ENCODE peak calls at places on chromosomes 1 and 21, in five cellular contexts. Q is heart right ventricle, B is IMR-90, P is NT2/D1, H is astrocyte. G is an unnamed sample. For H3K36me3, the result is how much of the 10 kb centered on the place peaks cover.

GRCh38 chr1:70586046-70586445 is 175.0 kb downstream of the CTH start:
- DNase-seq in B (no peak), H (no peak), P (peak), Q (no peak), G (peak)

GRCh38 chr1:115980998-115981993 is 5.0 kb downstream of the SLC22A15 start:
- DNase-seq in H (peak), Q (no peak), P (no peak), B (peak), G (peak)

GRCh38 chr1:9621032-9621431 is 30.5 kb upstream of the PIK3CD start:
- DNase-seq in H (no peak), P (no peak), Q (no peak), B (no peak), G (no peak)

GRCh38 chr1:208418667-208419066 is 174.5 kb upstream of the PLXNA2 start:
- DNase-seq in Q (no peak), B (no peak), H (no peak), P (no peak), G (no peak)

GRCh38 chr1:81803423-81804103 is 2.8 kb downstream of the ADGRL2 start:
- DNase-seq in Q (no peak), B (peak), P (peak), H (peak), G (peak)

GRCh38 chr1:39852214-39852791 is 31.0 kb downstream of the TRIT1 start:
- DNase-seq in B (peak), H (no peak), P (no peak), Q (no peak), G (no peak)

GRCh38 chr1:109980324-109981127 is 4.0 kb upstream of the AHCYL1 start:
- DNase-seq in Q (peak), B (no peak), P (no peak), H (no peak), G (peak)

GRCh38 chr1:180217021-180217420 is 13.0 kb upstream of the LHX4 start:
- DNase-seq in Q (no peak), P (no peak), H (no peak), B (no peak), G (no peak)

GRCh38 chr1:3543076-3544049 is 67.9 kb downstream of the MEGF6 start:
- DNase-seq in P (no peak), H (peak), Q (no peak), B (peak), G (peak)

GRCh38 chr1:31785020-31785946 is 21.1 kb upstream of the ADGRB2 start:
- DNase-seq in Q (no peak), P (no peak), H (no peak), B (no peak), G (peak)

GRCh38 chr1:55214214-55214902 is 806 bp downstream of the USP24 start:
- DNase-seq in H (no peak), B (no peak), Q (peak), P (no peak), G (peak)

GRCh38 chr1:204726478-204726877 is 40.9 kb upstream of the LRRN2 start:
- DNase-seq in P (no peak), H (peak), B (peak), Q (no peak), G (no peak)

GRCh38 chr1:156124557-156125483 is 10.3 kb downstream of the LMNA start:
- DNase-seq in P (no peak), Q (no peak), H (no peak), B (no peak), G (no peak)

GRCh38 chr1:25562101-25562927 is 18.9 kb downstream of the LDLRAP1 start:
- DNase-seq in H (no peak), P (no peak), B (no peak), Q (no peak), G (no peak)

GRCh38 chr1:76939107-76939816 is 72.0 kb downstream of the ST6GALNAC5 start:
- DNase-seq in P (no peak), B (peak), Q (no peak), H (peak), G (no peak)

GRCh38 chr1:89866568-89866967 is 45.7 kb downstream of the LRRC8D start:
- DNase-seq in H (no peak), Q (no peak), B (no peak), P (no peak), G (peak)

GRCh38 chr1:41639332-41639936 is 155.0 kb upstream of the EDN2 start:
- DNase-seq in B (peak), P (no peak), Q (no peak), H (peak), G (no peak)

GRCh38 chr1:46446646-46447498 is 42.8 kb upstream of the DMBX1 start:
- DNase-seq in H (peak), P (peak), Q (peak), B (peak), G (peak)

GRCh38 chr1:93817819-93818569 is 61.0 kb downstream of the DNTTIP2 start:
- DNase-seq in B (no peak), H (no peak), Q (no peak), P (no peak), G (no peak)

GRCh38 chr1:180542113-180542512 is 16.7 kb upstream of the OVAAL start:
- DNase-seq in H (no peak), P (no peak), Q (no peak), B (no peak), G (peak)

GRCh38 chr1:48285525-48285924 is 63.0 kb downstream of the SLC5A9 start:
- DNase-seq in B (no peak), Q (no peak), P (no peak), H (no peak), G (no peak)

GRCh38 chr1:234398849-234399381 is 25.7 kb downstream of the COA6 start:
- DNase-seq in B (peak), H (peak), Q (no peak), P (no peak), G (no peak)

GRCh38 chr1:201147396-201148015 is 6.8 kb downstream of the TMEM9 start:
- DNase-seq in Q (no peak), B (no peak), P (no peak), H (no peak), G (no peak)

GRCh38 chr1:181206979-181207790 is 118.7 kb downstream of the IER5 start:
- DNase-seq in B (no peak), Q (no peak), H (no peak), P (no peak), G (peak)

GRCh38 chr1:231260351-231260750 is 19.3 kb downstream of the GNPAT start:
- DNase-seq in B (no peak), H (no peak), P (no peak), Q (no peak), G (no peak)

GRCh38 chr1:63350320-63350719 is 17.1 kb upstream of the ALG6 start:
- DNase-seq in P (no peak), H (no peak), B (no peak), Q (no peak), G (no peak)

GRCh38 chr1:117679299-117679698 is 73.5 kb downstream of the TENT5C start:
- DNase-seq in H (no peak), P (no peak), B (no peak), Q (no peak), G (peak)

GRCh38 chr21:27043377-27043776 is 76.5 kb upstream of the ADAMTS5 start:
- DNase-seq in H (no peak), P (no peak), B (no peak), Q (no peak), G (no peak)

GRCh38 chr21:35178812-35179211 is 129.7 kb upstream of the RUNX1 start:
- DNase-seq in Q (no peak), H (peak), P (no peak), B (peak), G (no peak)

GRCh38 chr1:43373034-43373940 is 5.5 kb upstream of the ELOVL1 start:
- DNase-seq in B (peak), Q (no peak), P (no peak), H (peak), G (no peak)

GRCh38 chr1:11473635-11474034 is 5.3 kb upstream of the DISP3 start:
- DNase-seq in Q (no peak), H (no peak), P (no peak), B (peak), G (peak)

GRCh38 chr1:27027575-27028250 is 15.1 kb upstream of the TENT5B start:
- DNase-seq in P (no peak), H (no peak), Q (no peak), B (no peak), G (no peak)

GRCh38 chr21:43734830-43735229 is 15.9 kb downstream of the PDXK start:
- DNase-seq in H (peak), P (no peak), B (peak), Q (no peak), G (no peak)

DNA sequence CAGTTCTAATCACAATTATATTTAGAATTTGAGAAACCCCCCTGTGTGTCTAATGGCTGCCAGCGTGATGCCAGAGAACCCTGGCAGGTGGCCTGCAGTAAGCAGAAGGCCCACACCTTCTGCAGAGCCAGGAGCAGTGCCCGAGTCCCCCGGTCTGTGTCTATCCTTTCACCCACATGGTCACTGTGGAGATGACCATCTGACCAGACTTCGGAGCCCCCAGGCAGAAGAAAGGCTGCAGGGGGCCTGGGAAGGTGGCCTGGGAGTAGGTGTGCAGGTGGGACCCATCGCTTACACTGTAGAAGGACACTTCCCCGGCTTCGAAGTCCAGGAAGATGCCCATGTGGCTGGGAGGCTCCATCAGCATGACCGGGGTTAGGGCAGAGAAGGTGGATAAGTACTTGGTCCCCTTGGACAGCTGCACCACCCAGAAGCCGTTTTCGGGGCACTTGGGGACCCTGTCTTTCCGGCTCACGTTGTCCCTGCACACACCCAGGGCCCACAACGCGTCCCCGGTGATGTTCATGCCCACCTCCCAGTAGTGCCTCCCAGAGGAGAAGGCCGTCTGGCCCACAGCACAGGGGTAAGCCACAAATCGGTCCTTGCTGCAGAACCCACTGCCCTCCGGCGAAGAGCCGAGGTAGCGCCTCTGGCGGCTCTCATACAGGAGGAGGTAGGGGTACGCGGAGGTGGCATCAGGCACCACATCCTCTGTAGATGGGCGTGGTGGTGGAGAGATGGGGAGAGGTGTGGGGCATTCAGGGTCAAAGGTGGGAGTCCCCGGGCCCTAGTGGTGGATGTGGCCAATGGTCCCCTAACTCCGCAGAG is 1.6 kb upstream of the TRIM11 start:
- DNase-seq in Q (no peak), P (no peak), H (no peak), B (no peak), G (no peak)
- H3K4me3 ChIP-seq in Q (no peak), P (peak), H (peak), B (no peak), G (no peak)

GRCh38 chr21:15839026-15839425 is 109.2 kb downstream of the USP25 start:
- DNase-seq in B (no peak), H (no peak), P (no peak), Q (no peak), G (no peak)
- H3K36me3 ChIP-seq in B (under half), H (under half), P (under half), Q (half or more), G (under half)

GRCh38 chr1:235500971-235501540 is 3.2 kb downstream of the B3GALNT2 start:
- DNase-seq in P (no peak), Q (no peak), H (peak), B (peak), G (no peak)

GRCh38 chr1:235503333-235504121 is 725 bp downstream of the B3GALNT2 start:
- DNase-seq in H (peak), P (peak), Q (peak), B (peak), G (no peak)

GRCh38 chr1:235504122-235504493 is at the start of gene B3GALNT2:
- DNase-seq in Q (no peak), P (no peak), H (no peak), B (no peak), G (no peak)

GRCh38 chr1:235504494-235505222 is 406 bp upstream of the B3GALNT2 start:
- DNase-seq in P (peak), Q (peak), B (peak), H (peak), G (peak)

DNA sequence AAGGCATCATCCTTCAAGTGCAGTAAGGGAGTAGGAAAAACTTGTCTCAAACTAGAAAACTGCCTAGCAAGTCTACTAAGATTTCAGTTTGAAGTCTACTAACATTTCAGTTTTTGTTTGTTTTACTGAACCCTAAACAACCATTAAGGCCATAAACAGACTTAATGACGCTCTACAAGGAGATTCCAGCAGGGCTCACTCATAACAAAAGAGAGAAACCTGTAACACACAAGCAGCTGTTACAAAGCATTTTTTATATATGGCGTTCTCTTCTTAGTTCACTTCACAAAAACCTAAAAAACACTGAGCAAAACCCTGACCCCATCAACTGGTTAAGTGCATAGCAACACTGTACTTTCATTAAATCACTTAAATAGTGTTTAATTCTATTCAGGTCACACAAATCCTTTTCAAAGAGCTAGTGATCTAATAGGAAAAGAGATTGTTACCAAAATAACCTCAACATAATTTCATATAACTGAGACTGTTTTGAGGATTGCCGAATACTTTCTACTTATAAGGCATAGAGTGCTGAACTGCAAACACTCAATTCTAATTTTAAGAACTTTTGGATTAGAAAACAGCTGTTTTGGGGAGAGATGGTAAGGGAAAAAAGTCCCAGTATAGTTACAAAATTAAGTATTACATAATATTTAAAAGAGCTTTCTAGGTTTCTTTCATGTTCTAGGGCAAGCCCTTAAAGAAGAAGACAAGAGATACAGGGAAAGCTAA is 1.5 kb downstream of the B3GALNT2 start:
- DNase-seq in B (peak), Q (no peak), P (no peak), H (peak), G (no peak)
- H3K4me3 ChIP-seq in B (peak), Q (no peak), P (peak), H (peak), G (peak)

GRCh38 chr1:182851825-182852224 is 12.7 kb downstream of the DHX9 start:
- DNase-seq in B (no peak), P (no peak), H (no peak), Q (no peak), G (no peak)

GRCh38 chr1:182850319-182850718 is 11.2 kb downstream of the DHX9 start:
- DNase-seq in P (no peak), H (no peak), Q (no peak), B (no peak), G (no peak)

GRCh38 chr1:182847105-182847504 is 8.0 kb downstream of the DHX9 start:
- DNase-seq in P (no peak), B (no peak), Q (no peak), H (no peak), G (no peak)

GRCh38 chr1:182845894-182846293 is 6.7 kb downstream of the DHX9 start:
- DNase-seq in B (no peak), Q (no peak), H (no peak), P (no peak), G (no peak)

DNA sequence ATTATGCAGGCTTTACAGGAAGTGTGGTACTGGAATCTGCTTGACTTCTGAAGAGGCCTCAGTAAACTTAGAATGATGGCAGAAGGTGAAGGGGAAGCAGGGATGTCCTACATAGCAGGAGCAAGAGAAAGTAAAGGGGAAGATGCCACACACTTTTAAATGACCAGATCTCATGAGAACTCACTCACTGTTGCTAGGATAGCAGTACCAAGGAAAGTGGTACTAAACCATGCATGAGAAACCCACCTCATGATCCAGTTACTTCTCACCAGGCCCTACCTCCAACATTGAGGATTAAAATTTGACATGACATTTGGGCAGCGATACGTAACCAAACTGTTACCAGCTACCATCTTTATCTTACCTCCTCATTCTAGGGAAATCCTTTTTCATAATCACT is 9.6 kb downstream of the DHX9 start:
- DNase-seq in Q (no peak), B (no peak), P (no peak), H (no peak), G (no peak)
- H3K36me3 ChIP-seq in Q (half or more), B (under half), P (half or more), H (half or more), G (under half)

G was measured in H7.